ENCODE peak calls at places on chromosomes 3 and 15, in nine cellular contexts. L, G, D, W, X, S, J, M and C are unnamed samples. For H3K4me1, the result is how much of the 10 kb centered on the place peaks cover.

GRCh38 chr3:112718967-112719366 is 78.0 kb upstream of the CCDC80 start:
- DNase-seq in X (no peak), D (no peak), S (no peak), M (no peak), G (no peak), W (no peak), L (no peak), J (no peak), C (no peak)

GRCh38 chr3:116233921-116234320 is 211.4 kb downstream of the LSAMP start:
- DNase-seq in S (no peak), W (no peak), M (no peak), J (no peak), L (no peak), G (no peak), X (no peak), D (no peak), C (no peak)

GRCh38 chr3:73029321-73029796 is 32.1 kb upstream of the EBLN2 start:
- DNase-seq in X (peak), L (no peak), D (no peak), G (peak), M (peak), S (no peak), W (peak), J (no peak), C (no peak)

GRCh38 chr15:55389276-55389631 is 18.9 kb downstream of the CCPG1 start:
- DNase-seq in S (no peak), L (no peak), J (no peak), W (no peak), X (peak), M (peak), G (no peak), D (no peak), C (no peak)

GRCh38 chr15:45023659-45024320 is 795 bp downstream of the SORD start:
- DNase-seq in M (peak), S (peak), G (peak), L (no peak), J (peak), D (peak), X (peak), W (peak), C (no peak)

GRCh38 chr15:87944051-87944450 is 312.5 kb downstream of the NTRK3 start:
- DNase-seq in G (no peak), X (no peak), S (no peak), J (peak), D (no peak), L (no peak), W (no peak), M (peak), C (no peak)

GRCh38 chr3:164018500-164018899 is 1059.8 kb downstream of the SI start:
- DNase-seq in D (no peak), S (no peak), M (no peak), W (no peak), G (no peak), J (no peak), L (no peak), X (no peak), C (no peak)

GRCh38 chr3:41598804-41599481 is 363.0 kb downstream of the ULK4 start:
- DNase-seq in M (peak), S (no peak), D (no peak), J (no peak), L (no peak), X (no peak), G (no peak), W (no peak), C (no peak)

GRCh38 chr3:35987386-35987785 is 348.1 kb downstream of the ARPP21 start:
- DNase-seq in L (no peak), G (no peak), M (no peak), J (no peak), D (no peak), S (no peak), X (no peak), W (no peak), C (no peak)

GRCh38 chr15:92848852-92849598 is 51.1 kb upstream of the CHD2 start:
- DNase-seq in D (no peak), M (peak), G (no peak), X (no peak), W (no peak), S (no peak), J (no peak), L (no peak), C (peak)

GRCh38 chr3:12868039-12869024 is 27.0 kb upstream of the RPL32 start:
- DNase-seq in D (peak), M (peak), S (peak), X (peak), L (peak), G (peak), J (peak), W (peak), C (peak)

GRCh38 chr15:98776607-98777281 is 128.4 kb downstream of the IGF1R start:
- DNase-seq in D (peak), S (no peak), W (peak), G (no peak), L (no peak), J (no peak), X (no peak), M (peak), C (no peak)

GRCh38 chr3:52385157-52385556 is 59.7 kb downstream of the SEMA3G start:
- DNase-seq in X (peak), D (peak), M (peak), G (peak), W (peak), L (peak), J (peak), S (peak), C (peak)

GRCh38 chr3:114706591-114707224 is 412.9 kb downstream of the TIGIT start:
- DNase-seq in S (no peak), G (peak), X (peak), D (no peak), J (no peak), M (peak), W (peak), L (peak), C (no peak)

GRCh38 chr3:138657508-138657907 is 48.9 kb downstream of the FAIM start:
- DNase-seq in S (no peak), M (no peak), G (no peak), X (no peak), W (no peak), D (no peak), L (no peak), J (no peak), C (no peak)

GRCh38 chr3:55434789-55435188 is 52.3 kb downstream of the WNT5A start:
- DNase-seq in X (peak), G (no peak), M (peak), D (peak), L (no peak), J (peak), W (peak), S (no peak), C (peak)

GRCh38 chr3:149511040-149511626 is 36.6 kb downstream of the TM4SF4 start:
- DNase-seq in L (no peak), M (no peak), W (no peak), S (no peak), J (no peak), X (no peak), G (no peak), D (no peak), C (no peak)

GRCh38 chr3:138854204-138854603 is 19.5 kb upstream of the PIK3CB start:
- DNase-seq in S (no peak), D (no peak), M (no peak), W (no peak), J (no peak), L (no peak), G (peak), X (no peak), C (no peak)

GRCh38 chr15:40309344-40309862 is 1.7 kb upstream of the PLCB2 start:
- DNase-seq in L (no peak), S (no peak), J (no peak), G (no peak), D (no peak), W (no peak), X (no peak), M (no peak), C (no peak)

GRCh38 chr15:40308844-40309189 is 1.1 kb upstream of the PLCB2 start:
- DNase-seq in S (no peak), J (no peak), M (no peak), X (no peak), D (no peak), L (no peak), G (no peak), W (peak), C (no peak)

GRCh38 chr15:40312370-40313158 is 4.8 kb upstream of the PLCB2 start:
- DNase-seq in G (no peak), X (no peak), W (no peak), S (no peak), L (no peak), J (no peak), D (no peak), M (no peak), C (no peak)

GRCh38 chr15:40310001-40310959 is 2.5 kb upstream of the PLCB2 start:
- DNase-seq in M (peak), D (peak), W (peak), G (peak), L (peak), X (peak), J (peak), S (no peak), C (peak)

GRCh38 chr15:40310993-40311392 is 3.3 kb upstream of the PLCB2 start:
- DNase-seq in D (no peak), J (no peak), S (no peak), G (no peak), L (no peak), W (no peak), X (no peak), M (no peak), C (no peak)
- H3K4me1 ChIP-seq in D (under half), J (under half), S (under half), G (under half), L (under half), W (under half), X (under half), M (under half), C (under half)

GRCh38 chr15:82536409-82537350 is 3.6 kb downstream of the RPS17 start:
- DNase-seq in W (no peak), J (no peak), L (no peak), G (no peak), D (no peak), M (peak), S (no peak), X (no peak), C (no peak)
- H3K9ac ChIP-seq in W (peak), J (peak), L (no peak), G (no peak), D (no peak), M (peak), S (no peak), X (no peak), C (no peak)

GRCh38 chr15:77495806-77496589 is 75.3 kb downstream of the HMG20A start:
- DNase-seq in W (peak), X (no peak), G (peak), M (peak), L (no peak), D (no peak), S (no peak), J (no peak), C (no peak)

GRCh38 chr15:77493324-77493907 is 72.7 kb downstream of the HMG20A start:
- DNase-seq in D (no peak), M (peak), G (peak), W (no peak), L (no peak), J (no peak), X (no peak), S (no peak), C (no peak)

GRCh38 chr15:77497108-77497737 is 76.5 kb downstream of the HMG20A start:
- DNase-seq in S (no peak), G (no peak), L (no peak), J (peak), W (peak), X (no peak), D (no peak), M (peak), C (no peak)

GRCh38 chr15:77496710-77497107 is 76.0 kb downstream of the HMG20A start:
- DNase-seq in M (peak), G (peak), S (peak), W (peak), J (peak), L (peak), X (peak), D (peak), C (peak)

GRCh38 chr15:77494073-77494472 is 73.4 kb downstream of the HMG20A start:
- DNase-seq in X (no peak), J (no peak), M (no peak), W (no peak), D (no peak), G (no peak), L (no peak), S (no peak), C (no peak)
- H3K4me1 ChIP-seq in X (under half), J (under half), M (half or more), W (under half), D (under half), G (half or more), L (under half), S (under half), C (under half)

GRCh38 chr3:14405120-14405885 is 2.9 kb downstream of the SLC6A6 start:
- DNase-seq in X (no peak), M (peak), D (no peak), G (no peak), S (no peak), L (no peak), W (no peak), J (no peak), C (no peak)
- H3K9ac ChIP-seq in X (no peak), M (no peak), D (no peak), G (no peak), S (no peak), L (peak), W (no peak), J (no peak), C (peak)

GRCh38 chr15:69575387-69575786 is 122.8 kb downstream of the RPLP1 start:
- DNase-seq in X (no peak), D (no peak), J (no peak), G (no peak), M (no peak), W (no peak), L (no peak), S (no peak), C (no peak)

GRCh38 chr15:69576035-69576526 is 123.5 kb downstream of the RPLP1 start:
- DNase-seq in G (peak), S (peak), X (peak), L (peak), D (peak), W (no peak), M (peak), J (peak), C (peak)

GRCh38 chr15:69577397-69577796 is 124.8 kb downstream of the RPLP1 start:
- DNase-seq in J (no peak), S (no peak), G (no peak), L (no peak), X (no peak), D (no peak), M (no peak), W (no peak), C (no peak)

GRCh38 chr15:69578252-69578651 is 125.6 kb downstream of the RPLP1 start:
- DNase-seq in D (no peak), S (no peak), G (no peak), M (no peak), L (no peak), W (no peak), J (no peak), X (no peak), C (no peak)

DNA sequence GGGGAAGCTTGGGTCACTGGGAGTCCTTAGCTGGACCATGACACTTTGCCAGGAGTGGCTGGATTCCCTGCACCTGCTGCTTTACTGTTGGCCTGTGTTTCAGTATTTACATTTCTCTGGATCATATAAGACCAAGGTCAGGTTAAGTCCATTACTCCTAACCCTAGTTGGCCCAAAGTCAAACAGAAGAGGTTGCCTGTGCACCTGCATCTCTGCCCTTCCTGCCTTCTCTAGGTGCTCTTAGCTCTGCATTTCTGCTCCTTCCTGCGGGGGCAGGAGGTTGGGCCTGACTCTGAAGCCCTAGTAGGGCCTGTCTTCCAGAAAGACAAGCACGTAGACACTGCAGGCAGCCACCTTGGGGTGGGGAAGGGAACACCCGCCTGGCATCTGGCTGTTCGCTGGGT is 124.3 kb downstream of the RPLP1 start:
- DNase-seq in W (no peak), M (no peak), G (no peak), X (peak), S (no peak), J (no peak), L (no peak), D (no peak), C (no peak)
- H3K4me1 ChIP-seq in W (under half), M (under half), G (under half), X (under half), S (under half), J (under half), L (under half), D (under half), C (under half)

DNA sequence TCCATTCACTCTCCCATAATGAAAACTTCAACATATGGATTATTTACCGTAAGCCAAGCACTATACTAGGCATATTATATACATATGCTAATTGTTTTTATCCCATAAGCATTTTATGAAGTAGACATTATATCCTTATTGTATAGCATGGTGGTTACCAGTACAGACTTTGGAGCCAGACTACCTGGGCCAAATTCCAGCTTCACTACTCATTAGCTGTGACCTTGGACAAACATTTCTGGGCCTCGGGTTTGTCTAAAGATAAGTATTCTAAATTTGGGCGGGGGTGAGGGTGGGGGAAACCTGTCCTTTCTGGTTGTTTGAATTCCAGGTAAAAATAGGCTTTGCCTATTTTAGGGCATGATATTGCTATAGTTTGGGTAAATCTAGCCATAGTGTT is 66.5 kb upstream of the P2RY1 start:
- DNase-seq in D (no peak), G (no peak), M (no peak), X (no peak), S (no peak), J (no peak), W (no peak), L (no peak), C (no peak)
- H3K9ac ChIP-seq in D (no peak), G (no peak), M (no peak), X (no peak), S (no peak), J (no peak), W (no peak), L (no peak), C (no peak)

GRCh38 chr3:152421162-152421561 is 152.4 kb downstream of the MBNL1 start:
- DNase-seq in W (no peak), G (no peak), J (no peak), M (no peak), D (no peak), L (no peak), S (no peak), X (no peak), C (no peak)

GRCh38 chr3:152428577-152428976 is 159.8 kb downstream of the MBNL1 start:
- DNase-seq in G (no peak), D (no peak), S (no peak), J (no peak), X (no peak), W (no peak), L (no peak), M (no peak), C (no peak)

GRCh38 chr3:152430223-152431002 is 161.7 kb downstream of the MBNL1 start:
- DNase-seq in W (peak), M (peak), G (no peak), S (no peak), X (no peak), J (no peak), L (no peak), D (no peak), C (no peak)

DNA sequence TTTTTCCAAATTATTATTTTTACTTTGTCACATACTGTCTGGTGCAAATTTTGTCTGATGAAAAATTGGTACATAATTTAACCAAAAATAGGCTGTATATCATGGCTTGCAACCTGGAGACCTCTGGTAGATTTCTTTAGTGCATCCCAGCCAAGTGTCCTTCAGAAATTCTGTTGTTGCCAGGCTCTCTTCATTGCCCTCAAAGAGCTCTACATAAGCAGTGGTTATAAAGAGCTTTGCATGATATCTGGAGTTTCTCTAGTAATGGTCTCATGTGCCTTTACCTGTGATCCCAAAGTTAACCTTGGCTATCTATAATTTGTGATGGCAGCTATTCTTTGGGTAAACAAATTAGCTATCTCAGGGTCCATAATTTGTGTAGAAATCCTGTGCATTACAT is 157.7 kb downstream of the MBNL1 start:
- DNase-seq in S (no peak), L (no peak), D (no peak), M (no peak), X (no peak), W (no peak), J (no peak), G (no peak), C (no peak)
- H3K4me1 ChIP-seq in S (under half), L (under half), D (under half), M (under half), X (under half), W (under half), J (under half), G (under half), C (under half)

GRCh38 chr3:8964436-8965370 is 1.4 kb upstream of the RAD18 start:
- DNase-seq in D (no peak), M (peak), L (peak), J (no peak), G (peak), X (peak), W (peak), S (no peak), C (no peak)
- H3K9ac ChIP-seq in D (no peak), M (no peak), L (peak), J (peak), G (no peak), X (peak), W (no peak), S (no peak), C (no peak)

DNA sequence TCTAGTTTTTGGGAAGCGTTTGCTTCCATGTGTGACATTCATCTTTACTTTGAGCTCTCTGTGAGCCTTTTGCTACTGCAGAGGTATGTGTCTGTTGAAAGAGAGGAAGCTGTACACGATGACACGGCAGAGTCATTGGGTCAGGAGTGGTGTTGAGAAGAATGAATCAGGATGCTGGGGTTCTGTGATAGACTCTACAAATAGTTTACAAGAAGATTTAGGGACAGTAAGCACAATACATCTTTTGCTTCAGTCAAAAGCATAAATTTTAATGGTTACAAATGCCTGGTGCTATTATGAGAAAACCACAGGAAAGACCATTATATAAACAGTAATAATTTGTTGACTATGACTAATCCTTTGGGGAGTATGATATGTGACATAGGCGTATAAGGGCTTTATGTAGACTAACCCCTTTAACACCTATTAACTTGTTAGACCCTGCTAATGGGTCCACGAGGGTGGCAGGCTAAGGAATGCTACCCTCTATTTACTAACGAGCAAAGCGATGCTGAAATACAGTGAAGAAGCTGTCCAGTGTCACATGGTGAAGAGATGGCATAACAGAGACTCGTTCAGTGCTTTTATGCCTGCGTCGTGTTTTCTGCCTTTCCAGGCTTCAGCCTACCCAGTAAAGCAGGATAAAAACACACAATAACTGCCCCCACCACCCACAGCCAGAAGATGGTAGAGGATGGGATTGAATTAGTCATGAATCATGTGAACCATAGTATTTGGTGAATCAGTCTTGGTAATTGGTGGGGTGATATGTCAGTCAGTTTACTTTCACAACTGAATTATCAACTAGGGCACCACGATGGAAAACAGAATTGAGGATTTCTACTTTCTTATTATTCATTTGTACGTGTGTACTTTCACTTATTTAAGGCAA is 118.8 kb downstream of the LPP start:
- DNase-seq in J (no peak), X (peak), S (no peak), L (no peak), M (peak), W (no peak), G (peak), D (no peak), C (no peak)
- H3K4me1 ChIP-seq in J (half or more), X (half or more), S (under half), L (under half), M (half or more), W (under half), G (under half), D (under half), C (under half)